ENCODE peak calls at places on chromosomes 7 and 10, in eight cellular contexts. D, O, B, R, T, Z, P and F are unnamed samples.

GRCh38 chr10:119347181-119347974 is 140.0 kb downstream of the GRK5 start:
- DNase-seq in D (no peak), O (no peak), B (no peak), R (no peak), T (no peak), Z (no peak), P (no peak), F (no peak)

GRCh38 chr7:12961910-12962309 is 274.5 kb downstream of the ARL4A start:
- DNase-seq in D (no peak), O (no peak), B (no peak), R (no peak), T (no peak), Z (no peak), P (no peak), F (peak)

GRCh38 chr10:11106621-11107374 is 89.1 kb downstream of the CELF2 start:
- DNase-seq in D (no peak), O (no peak), B (no peak), R (no peak), T (no peak), Z (no peak), P (no peak), F (no peak)

GRCh38 chr10:103745264-103746247 is 109.8 kb downstream of the SH3PXD2A start:
- DNase-seq in D (no peak), O (no peak), B (peak), R (no peak), T (peak), Z (no peak), P (no peak), F (no peak)

GRCh38 chr7:22658031-22658430 is 69.0 kb upstream of the IL6 start:
- DNase-seq in D (no peak), O (no peak), B (no peak), R (no peak), T (no peak), Z (no peak), P (no peak), F (no peak)

GRCh38 chr7:91156326-91156725 is 107.9 kb upstream of the FZD1 start:
- DNase-seq in D (no peak), O (no peak), B (no peak), R (no peak), T (no peak), Z (no peak), P (no peak), F (no peak)

GRCh38 chr10:79404231-79404609 is 41.2 kb downstream of the ZCCHC24 start:
- DNase-seq in D (no peak), O (peak), B (peak), R (no peak), T (peak), Z (no peak), P (no peak), F (no peak)

GRCh38 chr7:54615545-54615944 is 73.4 kb downstream of the VSTM2A start:
- DNase-seq in D (no peak), O (no peak), B (no peak), R (no peak), T (no peak), Z (no peak), P (no peak), F (no peak)

GRCh38 chr7:15780271-15780670 is 93.8 kb upstream of the MEOX2 start:
- DNase-seq in D (no peak), O (no peak), B (peak), R (no peak), T (no peak), Z (no peak), P (no peak), F (peak)

GRCh38 chr7:107165341-107165740 is 3.5 kb upstream of the HBP1 start:
- DNase-seq in D (peak), O (no peak), B (no peak), R (no peak), T (no peak), Z (no peak), P (no peak), F (no peak)

GRCh38 chr7:22350466-22351328 is 6.3 kb downstream of the RAPGEF5 start:
- DNase-seq in D (peak), O (no peak), B (peak), R (no peak), T (no peak), Z (no peak), P (no peak), F (peak)

GRCh38 chr10:44879531-44879899 is 31.6 kb upstream of the TMEM72 start:
- DNase-seq in D (no peak), O (peak), B (no peak), R (no peak), T (no peak), Z (no peak), P (no peak), F (no peak)

GRCh38 chr7:46486264-46487206 is 565.5 kb upstream of the IGFBP3 start:
- DNase-seq in D (no peak), O (no peak), B (peak), R (no peak), T (peak), Z (no peak), P (no peak), F (no peak)

GRCh38 chr7:100122067-100122466 is 2.6 kb downstream of the CNPY4 start:
- DNase-seq in D (peak), O (no peak), B (no peak), R (no peak), T (no peak), Z (no peak), P (no peak), F (no peak)

GRCh38 chr7:100120518-100121085 is 1.2 kb downstream of the CNPY4 start:
- DNase-seq in D (peak), O (no peak), B (no peak), R (no peak), T (no peak), Z (no peak), P (no peak), F (peak)

GRCh38 chr7:100119701-100120517 is 475 bp downstream of the CNPY4 start:
- DNase-seq in D (peak), O (no peak), B (no peak), R (peak), T (peak), Z (no peak), P (peak), F (peak)

GRCh38 chr7:100118388-100119074 is 627 bp downstream of the TAF6 start:
- DNase-seq in D (no peak), O (no peak), B (no peak), R (no peak), T (no peak), Z (no peak), P (no peak), F (no peak)

GRCh38 chr7:100119075-100119700 is at the start of the genes CNPY4 and TAF6:
- DNase-seq in D (peak), O (peak), B (peak), R (peak), T (peak), Z (peak), P (peak), F (peak)
- TF ChIP-seq POLR2A in D (peak), O (no peak), B (peak), R (peak), T (peak), Z (peak), P (peak), F (peak)

GRCh38 chr7:56062382-56062781 is 1.7 kb upstream of the SUMF2 start:
- DNase-seq in D (no peak), O (no peak), B (peak), R (no peak), T (no peak), Z (no peak), P (no peak), F (peak)

GRCh38 chr7:56063500-56063881 is 595 bp upstream of the SUMF2 start:
- DNase-seq in D (no peak), O (no peak), B (no peak), R (no peak), T (no peak), Z (no peak), P (no peak), F (no peak)

DNA sequence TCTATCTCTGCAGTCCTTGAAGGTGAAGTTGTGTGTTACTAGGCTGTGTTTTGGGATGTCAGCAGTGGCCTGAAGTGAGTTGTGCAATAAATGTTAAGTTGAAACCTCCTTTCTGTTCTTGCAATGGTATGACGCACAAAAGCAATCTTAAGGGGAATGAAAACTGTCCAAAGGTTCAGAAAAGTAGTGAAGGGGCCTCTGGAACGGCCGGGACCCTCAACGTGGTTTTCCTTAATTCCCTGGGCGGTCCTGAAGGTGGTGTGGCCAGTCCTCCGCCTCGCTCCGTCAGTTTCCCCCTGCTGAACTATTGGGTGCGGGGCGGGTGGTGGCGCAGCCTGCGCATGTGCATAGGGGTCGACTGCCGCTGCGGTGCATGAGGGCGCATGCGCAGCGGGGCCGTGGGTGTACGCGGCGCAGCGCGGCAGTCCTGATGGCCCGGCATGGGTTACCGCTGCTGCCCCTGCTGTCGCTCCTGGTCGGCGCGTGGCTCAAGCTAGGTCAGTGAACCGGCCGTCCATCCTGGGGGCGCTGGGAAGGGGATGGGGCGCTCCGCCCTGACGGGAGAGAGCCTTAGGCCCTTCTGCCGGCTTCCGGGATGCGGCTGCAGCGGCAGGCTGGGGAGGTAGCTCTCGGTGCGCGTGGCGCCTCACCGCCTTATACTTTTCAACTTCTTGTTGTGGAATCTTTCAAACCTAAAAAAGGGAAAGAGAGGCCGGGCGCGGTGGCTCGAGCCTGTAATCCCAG is at the start of gene SUMF2:
- DNase-seq in D (peak), O (peak), B (peak), R (peak), T (peak), Z (peak), P (peak), F (peak)
- TF ChIP-seq POLR2A in D (peak), O (peak), B (peak), R (peak), T (peak), Z (peak), P (peak), F (peak)

DNA sequence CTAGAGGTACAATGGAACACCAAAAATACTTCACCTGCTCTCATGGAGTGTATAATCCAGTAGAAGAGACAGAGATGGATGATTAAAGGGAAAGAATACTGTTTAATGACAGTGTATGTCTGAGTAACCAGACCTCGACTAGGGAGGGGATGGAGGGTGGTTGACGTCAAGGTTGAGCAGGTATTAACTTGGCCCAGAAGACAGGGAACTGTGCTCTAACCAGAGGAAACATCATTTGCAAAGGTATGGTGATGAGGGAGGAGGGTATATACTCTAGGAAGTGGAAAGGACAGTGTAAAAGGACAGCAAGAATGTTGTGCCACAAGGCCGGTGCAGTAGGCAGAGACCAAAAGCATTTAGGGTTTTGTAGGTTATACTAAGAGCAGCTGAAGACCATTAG is 2.9 kb downstream of the MIOS start:
- DNase-seq in D (no peak), O (no peak), B (no peak), R (no peak), T (no peak), Z (no peak), P (no peak), F (no peak)
- TF ChIP-seq POLR2A in D (no peak), O (no peak), B (no peak), R (no peak), T (no peak), Z (no peak), P (no peak), F (no peak)

DNA sequence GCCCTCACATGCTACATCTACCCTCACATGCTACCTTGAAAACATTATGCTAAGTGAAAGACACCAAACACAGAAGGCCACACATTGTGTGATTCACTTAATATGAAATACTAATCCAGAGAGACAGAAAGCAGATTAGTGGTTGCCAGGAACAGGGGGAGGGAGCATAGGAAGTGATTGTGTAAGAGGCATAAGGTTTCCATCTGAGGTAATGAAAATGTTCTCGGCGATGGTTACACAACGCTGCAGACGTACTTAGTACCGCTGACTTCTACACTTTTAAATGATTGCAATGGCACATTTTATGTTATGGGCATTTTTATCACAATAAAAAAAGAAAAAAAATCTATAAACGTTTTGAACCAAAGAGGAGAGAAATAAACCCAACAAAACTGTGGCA is 742.3 kb downstream of the TYW1 start:
- DNase-seq in D (no peak), O (no peak), B (no peak), R (no peak), T (peak), Z (no peak), P (no peak), F (no peak)
- TF ChIP-seq POLR2A in D (no peak), O (no peak), B (no peak), R (no peak), T (no peak), Z (no peak), P (no peak), F (no peak)

DNA sequence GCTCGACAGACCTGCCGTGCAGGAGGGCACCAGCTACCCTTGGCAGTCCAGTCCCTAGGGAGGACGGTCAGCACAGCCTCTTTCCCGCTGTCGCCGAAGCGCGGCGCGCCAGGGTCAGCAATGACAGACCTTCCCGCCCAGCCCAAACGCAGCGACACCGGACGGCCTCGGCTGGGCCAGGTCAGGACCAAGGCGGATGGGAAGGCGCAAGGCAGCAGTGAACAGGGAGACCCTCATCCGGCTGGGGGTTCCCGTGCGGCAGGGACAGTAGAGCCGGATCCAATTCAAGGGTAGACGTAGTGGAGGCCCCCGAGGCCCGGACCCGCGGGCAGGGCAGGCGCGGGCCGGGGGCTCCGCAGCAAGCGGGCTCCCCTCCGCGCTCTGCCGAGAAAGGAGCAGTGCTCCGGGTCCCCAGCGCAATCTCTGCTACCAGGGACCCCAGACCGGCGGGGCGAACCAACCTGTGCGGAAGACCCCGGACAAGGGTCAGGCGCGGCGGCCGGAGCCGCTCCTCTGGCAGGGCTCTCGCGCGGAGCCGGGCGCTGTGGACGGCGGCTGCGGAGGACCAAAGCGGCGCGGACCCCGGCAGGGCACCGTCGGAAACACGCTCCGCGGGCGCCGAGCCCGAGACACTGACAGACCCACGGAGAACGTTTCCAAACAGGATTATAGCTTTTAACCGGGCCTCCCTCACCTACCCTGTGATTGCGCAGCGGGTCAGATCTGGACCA is at the start of gene SEC31B:
- DNase-seq in D (no peak), O (no peak), B (peak), R (no peak), T (peak), Z (no peak), P (no peak), F (peak)
- TF ChIP-seq POLR2A in D (no peak), O (no peak), B (no peak), R (no peak), T (peak), Z (no peak), P (no peak), F (no peak)

GRCh38 chr7:5526190-5527037 is 102.8 kb upstream of the TNRC18 start:
- DNase-seq in D (no peak), O (no peak), B (peak), R (no peak), T (peak), Z (no peak), P (no peak), F (peak)
- TF ChIP-seq POLR2A in D (peak), O (no peak), B (peak), R (peak), T (no peak), Z (peak), P (no peak), F (peak)